ENCODE peak calls at places on chromosomes 11 and 22, in ten cellular contexts. G is activated CD4-positive, alpha-beta T cell treated with anti-CD3 and anti-CD28 coated beads, Interleukin-2, amount 10 ng/mL, durations not matched to agents 7 days and 5 days; Z is GM23338; T is SK-N-DZ; I is nephron progenitor cell; Q is left cardiac atrium; V is stimulated activated CD8-positive, alpha-beta memory T cell treated with anti-CD3 and anti-CD28 coated beads, Interleukin-12 subunit alpha, Interleukin-12 subunit beta, amount 100 ng/mL, for 4 hours; O is RWPE1; Y is naive B cell; U is ovary. L is an unnamed sample.

GRCh38 chr22:46763051-46763705 is 728 bp downstream of the TBC1D22A start:
- DNase-seq in G (peak), Y (peak), T (no peak), Q (no peak), I (no peak), V (no peak), Z (peak), O (no peak), U (no peak), L (no peak)

GRCh38 chr22:45757068-45757467 is 85.4 kb downstream of the ATXN10 start:
- DNase-seq in Z (peak), Q (peak), G (no peak), O (no peak), V (no peak), T (no peak), Y (no peak), I (peak), U (peak), L (no peak)

GRCh38 chr11:34787348-34787747 is 128.8 kb downstream of the APIP start:
- DNase-seq in O (no peak), Z (no peak), Y (no peak), T (no peak), U (no peak), G (no peak), I (no peak), Q (no peak), V (no peak), L (no peak)

GRCh38 chr22:45322873-45323525 is 13.3 kb downstream of the FAM118A start:
- DNase-seq in Z (no peak), Q (no peak), V (no peak), Y (no peak), I (no peak), T (no peak), U (no peak), O (no peak), G (no peak), L (no peak)

GRCh38 chr11:116110356-116110755 is 606.1 kb upstream of the CADM1 start:
- DNase-seq in O (no peak), Z (no peak), Q (no peak), I (no peak), U (no peak), T (no peak), V (no peak), G (no peak), Y (no peak), L (no peak)

GRCh38 chr11:69654660-69655478 is 13.9 kb downstream of the CCND1 start:
- DNase-seq in G (no peak), Q (no peak), V (no peak), Y (no peak), T (peak), O (no peak), Z (peak), U (peak), I (no peak), L (no peak)

GRCh38 chr11:116397556-116398167 is 375.1 kb downstream of the BUD13 start:
- DNase-seq in T (no peak), G (no peak), O (no peak), Q (no peak), U (no peak), V (no peak), Z (no peak), I (no peak), Y (no peak), L (no peak)

GRCh38 chr11:86692317-86692716 is 19.9 kb upstream of the ME3 start:
- DNase-seq in G (no peak), Q (no peak), V (no peak), T (no peak), Z (no peak), Y (no peak), I (no peak), U (no peak), O (peak), L (no peak)

GRCh38 chr11:60950933-60951610 is 904 bp downstream of the SLC15A3 start:
- DNase-seq in I (peak), T (no peak), V (no peak), G (no peak), U (peak), O (no peak), Z (peak), Y (peak), Q (no peak), L (no peak)

GRCh38 chr11:59182457-59183151 is 10.7 kb downstream of the DTX4 start:
- DNase-seq in Y (peak), V (no peak), G (no peak), O (no peak), Q (no peak), U (no peak), T (no peak), I (no peak), Z (peak), L (peak)

GRCh38 chr11:20474176-20474950 is 86.8 kb downstream of the PRMT3 start:
- DNase-seq in Z (peak), O (no peak), G (no peak), V (no peak), T (peak), Y (no peak), Q (no peak), I (no peak), U (no peak), L (no peak)

GRCh38 chr22:17110791-17111550 is 10.2 kb downstream of the TMEM121B start:
- DNase-seq in V (no peak), O (no peak), T (no peak), Z (no peak), I (no peak), Q (no peak), U (no peak), Y (no peak), G (no peak), L (no peak)

GRCh38 chr11:11512929-11513328 is 108.9 kb downstream of the GALNT18 start:
- DNase-seq in I (no peak), Q (no peak), U (no peak), G (no peak), O (no peak), Y (no peak), V (no peak), T (no peak), Z (no peak), L (no peak)